ENCODE peak calls at places on chromosomes 5 and 9, in eight cellular contexts. One of them, this sample, is unnamed.

GRCh38 chr9:111661802-111662491 is 542 bp downstream of the GNG10 start:
- DNase-seq in GM10248: peak
- DNase-seq in foreskin fibroblast: peak
- DNase-seq in neural crest cell: peak
- DNase-seq in ovary: peak
- DNase-seq in CD8-positive, alpha-beta T cell: peak
- DNase-seq in body of pancreas: peak
- DNase-seq in HFF-Myc: no peak
- DNase-seq in this sample: no peak

GRCh38 chr9:4741365-4742031 is 496 bp upstream of the AK3 start:
- DNase-seq in GM10248: peak
- DNase-seq in foreskin fibroblast: no peak
- DNase-seq in neural crest cell: peak
- DNase-seq in ovary: peak
- DNase-seq in CD8-positive, alpha-beta T cell: no peak
- DNase-seq in body of pancreas: peak
- DNase-seq in HFF-Myc: no peak
- DNase-seq in this sample: no peak

GRCh38 chr5:119410448-119411170 is 41.7 kb upstream of the HSD17B4 start:
- DNase-seq in GM10248: no peak
- DNase-seq in foreskin fibroblast: no peak
- DNase-seq in neural crest cell: no peak
- DNase-seq in ovary: no peak
- DNase-seq in CD8-positive, alpha-beta T cell: no peak
- DNase-seq in body of pancreas: no peak
- DNase-seq in HFF-Myc: no peak
- DNase-seq in this sample: no peak

GRCh38 chr5:151347364-151347763 is at the start of gene SLC36A2:
- DNase-seq in GM10248: no peak
- DNase-seq in foreskin fibroblast: no peak
- DNase-seq in neural crest cell: no peak
- DNase-seq in ovary: no peak
- DNase-seq in CD8-positive, alpha-beta T cell: no peak
- DNase-seq in body of pancreas: no peak
- DNase-seq in HFF-Myc: no peak
- DNase-seq in this sample: no peak

GRCh38 chr5:138033916-138034315 is 1.0 kb upstream of the FAM13B start:
- DNase-seq in GM10248: no peak
- DNase-seq in foreskin fibroblast: peak
- DNase-seq in neural crest cell: no peak
- DNase-seq in ovary: no peak
- DNase-seq in CD8-positive, alpha-beta T cell: no peak
- DNase-seq in body of pancreas: no peak
- DNase-seq in HFF-Myc: no peak
- DNase-seq in this sample: no peak

GRCh38 chr5:80744149-80744548 is 89.4 kb upstream of the DHFR start:
- DNase-seq in GM10248: no peak
- DNase-seq in foreskin fibroblast: no peak
- DNase-seq in neural crest cell: no peak
- DNase-seq in ovary: no peak
- DNase-seq in CD8-positive, alpha-beta T cell: no peak
- DNase-seq in body of pancreas: no peak
- DNase-seq in HFF-Myc: no peak
- DNase-seq in this sample: no peak

GRCh38 chr9:130320697-130321080 is 55.1 kb downstream of the HMCN2 start:
- DNase-seq in GM10248: no peak
- DNase-seq in foreskin fibroblast: no peak
- DNase-seq in neural crest cell: no peak
- DNase-seq in ovary: no peak
- DNase-seq in CD8-positive, alpha-beta T cell: no peak
- DNase-seq in body of pancreas: no peak
- DNase-seq in HFF-Myc: no peak
- DNase-seq in this sample: no peak

GRCh38 chr5:142758062-142758802 is 11.9 kb upstream of the ARHGAP26 start:
- DNase-seq in GM10248: no peak
- DNase-seq in foreskin fibroblast: no peak
- DNase-seq in neural crest cell: no peak
- DNase-seq in ovary: no peak
- DNase-seq in CD8-positive, alpha-beta T cell: no peak
- DNase-seq in body of pancreas: no peak
- DNase-seq in HFF-Myc: no peak
- DNase-seq in this sample: no peak

GRCh38 chr5:172676914-172677475 is 35.9 kb downstream of the NEURL1B start:
- DNase-seq in GM10248: no peak
- DNase-seq in foreskin fibroblast: no peak
- DNase-seq in neural crest cell: no peak
- DNase-seq in ovary: no peak
- DNase-seq in CD8-positive, alpha-beta T cell: no peak
- DNase-seq in body of pancreas: no peak
- DNase-seq in HFF-Myc: no peak
- DNase-seq in this sample: no peak

GRCh38 chr5:149930060-149930753 is 14.4 kb downstream of the PDE6A start:
- DNase-seq in GM10248: no peak
- DNase-seq in foreskin fibroblast: no peak
- DNase-seq in neural crest cell: no peak
- DNase-seq in ovary: no peak
- DNase-seq in CD8-positive, alpha-beta T cell: no peak
- DNase-seq in body of pancreas: peak
- DNase-seq in HFF-Myc: no peak
- DNase-seq in this sample: no peak

GRCh38 chr5:67878911-67879310 is 336.6 kb upstream of the PIK3R1 start:
- DNase-seq in GM10248: no peak
- DNase-seq in foreskin fibroblast: no peak
- DNase-seq in neural crest cell: no peak
- DNase-seq in ovary: no peak
- DNase-seq in CD8-positive, alpha-beta T cell: no peak
- DNase-seq in body of pancreas: no peak
- DNase-seq in HFF-Myc: no peak
- DNase-seq in this sample: no peak

GRCh38 chr5:42995152-42995751 is 44.9 kb downstream of the ANXA2R start:
- DNase-seq in GM10248: no peak
- DNase-seq in foreskin fibroblast: no peak
- DNase-seq in neural crest cell: no peak
- DNase-seq in ovary: no peak
- DNase-seq in CD8-positive, alpha-beta T cell: no peak
- DNase-seq in body of pancreas: no peak
- DNase-seq in HFF-Myc: no peak
- DNase-seq in this sample: no peak

GRCh38 chr5:181189962-181190710 is 14.9 kb downstream of the TRIM7 start:
- DNase-seq in GM10248: no peak
- DNase-seq in foreskin fibroblast: no peak
- DNase-seq in neural crest cell: peak
- DNase-seq in ovary: peak
- DNase-seq in CD8-positive, alpha-beta T cell: no peak
- DNase-seq in body of pancreas: peak
- DNase-seq in HFF-Myc: no peak
- DNase-seq in this sample: no peak

DNA sequence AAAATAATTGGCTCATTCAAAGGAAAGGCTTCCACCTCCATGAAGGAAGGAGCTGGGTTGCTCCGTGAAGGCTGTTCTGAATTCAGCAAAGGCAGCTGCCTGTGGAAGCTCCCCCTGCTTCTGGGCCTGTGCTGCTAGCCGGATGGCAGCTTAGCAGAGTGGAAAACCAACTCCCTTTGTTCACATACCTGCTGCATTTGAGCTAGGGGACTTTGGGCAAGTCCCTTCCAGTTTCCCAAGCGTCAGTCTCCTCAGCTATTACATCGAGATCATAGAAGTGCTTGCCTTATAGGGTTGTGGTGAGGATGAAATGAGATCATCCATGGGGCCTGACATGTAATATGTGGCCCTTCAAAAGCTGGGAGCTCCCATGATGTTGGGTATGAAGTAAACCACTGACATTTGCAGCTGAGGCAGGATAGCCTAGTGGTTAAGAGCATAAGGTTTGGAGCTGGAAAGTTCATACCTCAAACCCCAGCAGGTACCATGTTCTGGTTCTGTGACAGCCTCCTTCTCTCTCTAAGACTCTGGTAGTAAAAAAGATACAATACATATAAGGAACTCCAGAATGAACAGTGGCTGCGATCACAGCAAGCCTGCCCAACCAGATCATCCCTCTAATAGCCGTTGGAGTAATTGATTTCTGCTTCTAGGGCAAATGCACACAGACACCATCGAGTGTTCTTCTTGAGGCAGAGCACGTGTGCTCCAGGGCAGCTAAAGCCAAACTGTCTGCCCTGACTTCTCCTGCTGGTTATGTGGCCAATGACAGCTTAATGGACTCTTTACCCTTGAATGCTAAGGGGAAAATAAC is 11.0 kb upstream of the DENND1A start:
- DNase-seq in GM10248: peak
- DNase-seq in foreskin fibroblast: no peak
- DNase-seq in neural crest cell: no peak
- DNase-seq in ovary: no peak
- DNase-seq in CD8-positive, alpha-beta T cell: no peak
- DNase-seq in body of pancreas: no peak
- DNase-seq in HFF-Myc: no peak
- DNase-seq in this sample: no peak
- TF ChIP-seq CTCF in GM10248: no peak
- TF ChIP-seq CTCF in foreskin fibroblast: no peak
- TF ChIP-seq CTCF in neural crest cell: no peak
- TF ChIP-seq CTCF in ovary: no peak
- TF ChIP-seq CTCF in CD8-positive, alpha-beta T cell: no peak
- TF ChIP-seq CTCF in body of pancreas: no peak
- TF ChIP-seq CTCF in HFF-Myc: no peak
- TF ChIP-seq CTCF in this sample: no peak

GRCh38 chr9:74773886-74774479 is 113.7 kb downstream of the TRPM6 start:
- DNase-seq in GM10248: peak
- DNase-seq in foreskin fibroblast: peak
- DNase-seq in neural crest cell: peak
- DNase-seq in ovary: peak
- DNase-seq in CD8-positive, alpha-beta T cell: peak
- DNase-seq in body of pancreas: peak
- DNase-seq in HFF-Myc: peak
- DNase-seq in this sample: peak
- TF ChIP-seq CTCF in GM10248: peak
- TF ChIP-seq CTCF in foreskin fibroblast: peak
- TF ChIP-seq CTCF in neural crest cell: peak
- TF ChIP-seq CTCF in ovary: peak
- TF ChIP-seq CTCF in CD8-positive, alpha-beta T cell: peak
- TF ChIP-seq CTCF in body of pancreas: peak
- TF ChIP-seq CTCF in HFF-Myc: peak
- TF ChIP-seq CTCF in this sample: peak

GRCh38 chr5:71452876-71453275 is 2.6 kb upstream of the BDP1 start:
- DNase-seq in GM10248: no peak
- DNase-seq in foreskin fibroblast: no peak
- DNase-seq in neural crest cell: no peak
- DNase-seq in ovary: no peak
- DNase-seq in CD8-positive, alpha-beta T cell: no peak
- DNase-seq in body of pancreas: no peak
- DNase-seq in HFF-Myc: no peak
- DNase-seq in this sample: no peak

GRCh38 chr5:71456362-71456743 is 902 bp downstream of the BDP1 start:
- DNase-seq in GM10248: no peak
- DNase-seq in foreskin fibroblast: no peak
- DNase-seq in neural crest cell: no peak
- DNase-seq in ovary: no peak
- DNase-seq in CD8-positive, alpha-beta T cell: no peak
- DNase-seq in body of pancreas: no peak
- DNase-seq in HFF-Myc: no peak
- DNase-seq in this sample: no peak

GRCh38 chr5:71457106-71457505 is 1.7 kb downstream of the BDP1 start:
- DNase-seq in GM10248: no peak
- DNase-seq in foreskin fibroblast: no peak
- DNase-seq in neural crest cell: no peak
- DNase-seq in ovary: no peak
- DNase-seq in CD8-positive, alpha-beta T cell: no peak
- DNase-seq in body of pancreas: no peak
- DNase-seq in HFF-Myc: no peak
- DNase-seq in this sample: no peak

GRCh38 chr5:71454913-71455312 is 538 bp upstream of the BDP1 start:
- DNase-seq in GM10248: no peak
- DNase-seq in foreskin fibroblast: no peak
- DNase-seq in neural crest cell: no peak
- DNase-seq in ovary: no peak
- DNase-seq in CD8-positive, alpha-beta T cell: no peak
- DNase-seq in body of pancreas: no peak
- DNase-seq in HFF-Myc: no peak
- DNase-seq in this sample: no peak

DNA sequence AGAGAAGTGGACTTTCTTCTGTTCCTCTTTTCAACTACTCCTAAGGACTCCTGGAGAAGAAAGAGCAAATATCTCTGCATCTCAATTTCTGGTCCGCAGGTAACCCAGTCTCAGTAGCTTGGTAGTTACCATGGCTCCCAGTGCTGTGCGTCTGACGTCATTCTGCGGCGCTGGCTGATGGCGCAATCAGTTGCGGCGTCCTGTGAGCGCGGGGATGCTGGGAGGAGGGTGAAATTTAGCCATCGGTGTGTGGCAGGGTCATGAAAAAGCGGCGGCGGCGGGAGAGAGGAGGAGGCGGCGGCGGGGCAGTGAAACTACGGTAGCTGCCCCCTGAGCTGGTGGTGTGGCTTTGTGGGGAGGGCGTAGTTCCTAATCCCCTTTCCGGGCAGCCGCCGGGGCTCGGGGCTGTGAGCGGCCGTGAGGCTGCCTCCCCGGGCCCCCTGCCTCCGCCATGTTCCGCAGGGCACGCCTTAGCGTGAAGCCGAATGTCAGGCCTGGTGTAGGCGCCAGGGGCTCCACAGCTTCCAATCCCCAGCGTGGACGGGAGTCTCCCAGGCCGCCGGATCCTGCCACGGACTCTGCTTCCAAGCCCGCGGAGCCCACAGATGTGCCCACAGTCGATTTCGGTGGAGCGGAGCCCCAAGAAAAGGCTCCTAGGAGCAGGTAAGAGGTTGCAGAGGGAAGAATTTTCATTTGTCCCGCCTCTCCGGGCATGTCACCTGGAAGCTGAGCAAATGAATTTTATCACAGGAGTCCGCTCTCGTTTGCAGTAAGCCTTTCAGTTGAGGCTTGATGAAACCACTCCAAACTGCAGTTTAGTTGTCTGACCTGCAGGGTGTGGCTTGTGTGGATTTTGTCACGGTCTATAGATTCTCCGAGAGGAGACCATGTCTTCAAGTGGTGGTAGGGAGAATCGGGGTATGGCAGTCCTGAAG is at the start of gene BDP1:
- DNase-seq in GM10248: peak
- DNase-seq in foreskin fibroblast: peak
- DNase-seq in neural crest cell: peak
- DNase-seq in ovary: peak
- DNase-seq in CD8-positive, alpha-beta T cell: peak
- DNase-seq in body of pancreas: peak
- DNase-seq in HFF-Myc: peak
- DNase-seq in this sample: peak
- TF ChIP-seq CTCF in GM10248: peak
- TF ChIP-seq CTCF in foreskin fibroblast: peak
- TF ChIP-seq CTCF in neural crest cell: peak
- TF ChIP-seq CTCF in ovary: no peak
- TF ChIP-seq CTCF in CD8-positive, alpha-beta T cell: peak
- TF ChIP-seq CTCF in body of pancreas: no peak
- TF ChIP-seq CTCF in HFF-Myc: peak
- TF ChIP-seq CTCF in this sample: peak

DNA sequence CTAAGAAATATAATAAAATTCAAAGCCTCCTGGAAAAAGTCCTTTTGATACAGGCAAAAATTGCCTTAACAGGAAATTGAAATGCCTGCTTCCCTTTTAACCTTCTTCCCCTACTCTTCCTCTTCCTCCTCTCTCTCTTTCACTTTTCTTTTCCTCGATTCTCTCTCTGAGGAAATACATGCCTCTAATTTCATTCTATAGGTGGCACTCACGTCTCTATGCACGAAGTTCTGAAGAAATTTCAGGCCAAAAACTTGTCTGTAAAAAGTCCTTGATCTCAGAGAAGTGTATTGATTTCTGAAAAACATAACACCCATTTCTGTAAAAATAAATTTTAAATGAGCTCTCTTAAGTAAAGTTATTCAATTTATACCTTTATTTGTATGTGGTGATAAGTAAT is 371.7 kb upstream of the IRX4 start:
- DNase-seq in GM10248: no peak
- DNase-seq in foreskin fibroblast: no peak
- DNase-seq in neural crest cell: no peak
- DNase-seq in ovary: no peak
- DNase-seq in CD8-positive, alpha-beta T cell: no peak
- DNase-seq in body of pancreas: no peak
- DNase-seq in HFF-Myc: no peak
- DNase-seq in this sample: no peak
- TF ChIP-seq CTCF in GM10248: no peak
- TF ChIP-seq CTCF in foreskin fibroblast: no peak
- TF ChIP-seq CTCF in neural crest cell: no peak
- TF ChIP-seq CTCF in ovary: no peak
- TF ChIP-seq CTCF in CD8-positive, alpha-beta T cell: no peak
- TF ChIP-seq CTCF in body of pancreas: no peak
- TF ChIP-seq CTCF in HFF-Myc: no peak
- TF ChIP-seq CTCF in this sample: no peak

This sample was measured in mesothelial cell of epicardium.